ENCODE peak calls at places on chromosomes 1 and 21, in ten cellular contexts. One of them, this sample, is unnamed.

GRCh38 chr1:224052767-224053166 is 61.1 kb upstream of the FBXO28 start:
- DNase-seq in neural progenitor cell: no peak
- DNase-seq in NCI-H774: no peak
- DNase-seq in stimulated activated CD8-positive, alpha-beta memory T cell treated with anti-CD3 and anti-CD28 coated beads, Interleukin-15, amount 100 ng/mL, for 4 hours: no peak
- DNase-seq in activated gamma-delta T cell treated with Interleukin-2 at 50 U/mL for 16 hours: no peak
- DNase-seq in NAMALWA: no peak
- DNase-seq in retina: no peak
- DNase-seq in T-helper 2 cell treated with Interferon-gamma antibody and Interleukin-4, amounts not matched to agents 5 μg/mL and 100 μg/mL, for 36 hours: no peak
- DNase-seq in mesothelial cell of epicardium: no peak
- DNase-seq in IMR-90: peak; percentile 89
- DNase-seq in this sample: no peak

GRCh38 chr1:27346357-27346756 is 4.5 kb downstream of the SYTL1 start:
- DNase-seq in IMR-90: no peak
- DNase-seq in mesothelial cell of epicardium: no peak
- DNase-seq in T-helper 2 cell treated with Interferon-gamma antibody and Interleukin-4, amounts not matched to agents 5 μg/mL and 100 μg/mL, for 36 hours: no peak
- DNase-seq in retina: no peak
- DNase-seq in NAMALWA: no peak
- DNase-seq in stimulated activated CD8-positive, alpha-beta memory T cell treated with anti-CD3 and anti-CD28 coated beads, Interleukin-15, amount 100 ng/mL, for 4 hours: no peak
- DNase-seq in neural progenitor cell: no peak
- DNase-seq in activated gamma-delta T cell treated with Interleukin-2 at 50 U/mL for 16 hours: no peak
- DNase-seq in NCI-H774: no peak
- DNase-seq in this sample: no peak

GRCh38 chr1:179745131-179745611 is 2.1 kb downstream of the FAM163A start:
- DNase-seq in T-helper 2 cell treated with Interferon-gamma antibody and Interleukin-4, amounts not matched to agents 5 μg/mL and 100 μg/mL, for 36 hours: no peak
- DNase-seq in NAMALWA: no peak
- DNase-seq in activated gamma-delta T cell treated with Interleukin-2 at 50 U/mL for 16 hours: no peak
- DNase-seq in stimulated activated CD8-positive, alpha-beta memory T cell treated with anti-CD3 and anti-CD28 coated beads, Interleukin-15, amount 100 ng/mL, for 4 hours: no peak
- DNase-seq in mesothelial cell of epicardium: no peak
- DNase-seq in neural progenitor cell: peak; percentile 7
- DNase-seq in IMR-90: no peak
- DNase-seq in retina: no peak
- DNase-seq in NCI-H774: no peak
- DNase-seq in this sample: no peak

GRCh38 chr1:25562101-25562927 is 18.9 kb downstream of the LDLRAP1 start:
- DNase-seq in NAMALWA: peak; percentile 82
- DNase-seq in IMR-90: no peak
- DNase-seq in T-helper 2 cell treated with Interferon-gamma antibody and Interleukin-4, amounts not matched to agents 5 μg/mL and 100 μg/mL, for 36 hours: peak; percentile 16
- DNase-seq in mesothelial cell of epicardium: no peak
- DNase-seq in retina: no peak
- DNase-seq in neural progenitor cell: no peak
- DNase-seq in activated gamma-delta T cell treated with Interleukin-2 at 50 U/mL for 16 hours: peak; percentile 94
- DNase-seq in stimulated activated CD8-positive, alpha-beta memory T cell treated with anti-CD3 and anti-CD28 coated beads, Interleukin-15, amount 100 ng/mL, for 4 hours: peak; percentile 52
- DNase-seq in NCI-H774: no peak
- DNase-seq in this sample: no peak

GRCh38 chr1:204979306-204979705 is 63.7 kb upstream of the CNTN2 start:
- DNase-seq in mesothelial cell of epicardium: no peak
- DNase-seq in activated gamma-delta T cell treated with Interleukin-2 at 50 U/mL for 16 hours: no peak
- DNase-seq in retina: no peak
- DNase-seq in T-helper 2 cell treated with Interferon-gamma antibody and Interleukin-4, amounts not matched to agents 5 μg/mL and 100 μg/mL, for 36 hours: no peak
- DNase-seq in NCI-H774: no peak
- DNase-seq in neural progenitor cell: no peak
- DNase-seq in IMR-90: no peak
- DNase-seq in NAMALWA: no peak
- DNase-seq in stimulated activated CD8-positive, alpha-beta memory T cell treated with anti-CD3 and anti-CD28 coated beads, Interleukin-15, amount 100 ng/mL, for 4 hours: no peak
- DNase-seq in this sample: no peak

GRCh38 chr1:205191617-205192016 is 19.9 kb downstream of the DSTYK start:
- DNase-seq in activated gamma-delta T cell treated with Interleukin-2 at 50 U/mL for 16 hours: no peak
- DNase-seq in mesothelial cell of epicardium: no peak
- DNase-seq in NCI-H774: no peak
- DNase-seq in IMR-90: no peak
- DNase-seq in stimulated activated CD8-positive, alpha-beta memory T cell treated with anti-CD3 and anti-CD28 coated beads, Interleukin-15, amount 100 ng/mL, for 4 hours: no peak
- DNase-seq in retina: peak; percentile 45
- DNase-seq in NAMALWA: no peak
- DNase-seq in neural progenitor cell: peak; percentile 47
- DNase-seq in T-helper 2 cell treated with Interferon-gamma antibody and Interleukin-4, amounts not matched to agents 5 μg/mL and 100 μg/mL, for 36 hours: no peak
- DNase-seq in this sample: no peak

GRCh38 chr1:92488416-92488815 is 1.7 kb upstream of the GFI1 start:
- DNase-seq in activated gamma-delta T cell treated with Interleukin-2 at 50 U/mL for 16 hours: no peak
- DNase-seq in NAMALWA: no peak
- DNase-seq in mesothelial cell of epicardium: no peak
- DNase-seq in stimulated activated CD8-positive, alpha-beta memory T cell treated with anti-CD3 and anti-CD28 coated beads, Interleukin-15, amount 100 ng/mL, for 4 hours: no peak
- DNase-seq in neural progenitor cell: no peak
- DNase-seq in retina: no peak
- DNase-seq in IMR-90: no peak
- DNase-seq in NCI-H774: no peak
- DNase-seq in T-helper 2 cell treated with Interferon-gamma antibody and Interleukin-4, amounts not matched to agents 5 μg/mL and 100 μg/mL, for 36 hours: no peak
- DNase-seq in this sample: no peak

GRCh38 chr1:91569411-91570104 is 68.9 kb downstream of the CDC7 start:
- DNase-seq in T-helper 2 cell treated with Interferon-gamma antibody and Interleukin-4, amounts not matched to agents 5 μg/mL and 100 μg/mL, for 36 hours: no peak
- DNase-seq in stimulated activated CD8-positive, alpha-beta memory T cell treated with anti-CD3 and anti-CD28 coated beads, Interleukin-15, amount 100 ng/mL, for 4 hours: no peak
- DNase-seq in retina: no peak
- DNase-seq in IMR-90: peak; percentile 93
- DNase-seq in NCI-H774: no peak
- DNase-seq in mesothelial cell of epicardium: no peak
- DNase-seq in activated gamma-delta T cell treated with Interleukin-2 at 50 U/mL for 16 hours: no peak
- DNase-seq in neural progenitor cell: no peak
- DNase-seq in NAMALWA: no peak
- DNase-seq in this sample: no peak

GRCh38 chr1:119012383-119012782 is 24.2 kb upstream of the TBX15 start:
- DNase-seq in activated gamma-delta T cell treated with Interleukin-2 at 50 U/mL for 16 hours: no peak
- DNase-seq in neural progenitor cell: no peak
- DNase-seq in NCI-H774: no peak
- DNase-seq in retina: no peak
- DNase-seq in mesothelial cell of epicardium: no peak
- DNase-seq in NAMALWA: no peak
- DNase-seq in IMR-90: no peak
- DNase-seq in stimulated activated CD8-positive, alpha-beta memory T cell treated with anti-CD3 and anti-CD28 coated beads, Interleukin-15, amount 100 ng/mL, for 4 hours: no peak
- DNase-seq in T-helper 2 cell treated with Interferon-gamma antibody and Interleukin-4, amounts not matched to agents 5 μg/mL and 100 μg/mL, for 36 hours: no peak
- DNase-seq in this sample: no peak

GRCh38 chr21:45562965-45563364 is 20.7 kb upstream of the SLC19A1 start:
- DNase-seq in T-helper 2 cell treated with Interferon-gamma antibody and Interleukin-4, amounts not matched to agents 5 μg/mL and 100 μg/mL, for 36 hours: no peak
- DNase-seq in NAMALWA: no peak
- DNase-seq in mesothelial cell of epicardium: no peak
- DNase-seq in IMR-90: peak; percentile 25
- DNase-seq in stimulated activated CD8-positive, alpha-beta memory T cell treated with anti-CD3 and anti-CD28 coated beads, Interleukin-15, amount 100 ng/mL, for 4 hours: no peak
- DNase-seq in NCI-H774: no peak
- DNase-seq in retina: no peak
- DNase-seq in activated gamma-delta T cell treated with Interleukin-2 at 50 U/mL for 16 hours: no peak
- DNase-seq in neural progenitor cell: no peak
- DNase-seq in this sample: no peak

GRCh38 chr21:16473965-16474364 is 744.2 kb downstream of the USP25 start:
- DNase-seq in NAMALWA: no peak
- DNase-seq in neural progenitor cell: no peak
- DNase-seq in stimulated activated CD8-positive, alpha-beta memory T cell treated with anti-CD3 and anti-CD28 coated beads, Interleukin-15, amount 100 ng/mL, for 4 hours: no peak
- DNase-seq in NCI-H774: no peak
- DNase-seq in T-helper 2 cell treated with Interferon-gamma antibody and Interleukin-4, amounts not matched to agents 5 μg/mL and 100 μg/mL, for 36 hours: no peak
- DNase-seq in IMR-90: peak; percentile 12
- DNase-seq in mesothelial cell of epicardium: no peak
- DNase-seq in activated gamma-delta T cell treated with Interleukin-2 at 50 U/mL for 16 hours: no peak
- DNase-seq in retina: no peak
- DNase-seq in this sample: no peak

GRCh38 chr21:38531610-38532009 is 33.3 kb upstream of the ERG start:
- DNase-seq in NAMALWA: no peak
- DNase-seq in retina: no peak
- DNase-seq in T-helper 2 cell treated with Interferon-gamma antibody and Interleukin-4, amounts not matched to agents 5 μg/mL and 100 μg/mL, for 36 hours: no peak
- DNase-seq in IMR-90: no peak
- DNase-seq in NCI-H774: no peak
- DNase-seq in mesothelial cell of epicardium: no peak
- DNase-seq in neural progenitor cell: no peak
- DNase-seq in stimulated activated CD8-positive, alpha-beta memory T cell treated with anti-CD3 and anti-CD28 coated beads, Interleukin-15, amount 100 ng/mL, for 4 hours: no peak
- DNase-seq in activated gamma-delta T cell treated with Interleukin-2 at 50 U/mL for 16 hours: no peak
- DNase-seq in this sample: no peak

GRCh38 chr1:8818325-8818775 is 910 bp upstream of the RERE start:
- DNase-seq in NAMALWA: peak; percentile 61
- DNase-seq in IMR-90: peak; percentile 82
- DNase-seq in retina: no peak
- DNase-seq in stimulated activated CD8-positive, alpha-beta memory T cell treated with anti-CD3 and anti-CD28 coated beads, Interleukin-15, amount 100 ng/mL, for 4 hours: no peak
- DNase-seq in neural progenitor cell: no peak
- DNase-seq in T-helper 2 cell treated with Interferon-gamma antibody and Interleukin-4, amounts not matched to agents 5 μg/mL and 100 μg/mL, for 36 hours: no peak
- DNase-seq in NCI-H774: no peak
- DNase-seq in mesothelial cell of epicardium: no peak
- DNase-seq in activated gamma-delta T cell treated with Interleukin-2 at 50 U/mL for 16 hours: no peak
- DNase-seq in this sample: peak; percentile 44

GRCh38 chr1:110370827-110371226 is 20.0 kb downstream of the SLC16A4 start:
- DNase-seq in mesothelial cell of epicardium: no peak
- DNase-seq in NAMALWA: no peak
- DNase-seq in retina: no peak
- DNase-seq in neural progenitor cell: no peak
- DNase-seq in T-helper 2 cell treated with Interferon-gamma antibody and Interleukin-4, amounts not matched to agents 5 μg/mL and 100 μg/mL, for 36 hours: peak; percentile 12
- DNase-seq in IMR-90: peak; percentile 77
- DNase-seq in activated gamma-delta T cell treated with Interleukin-2 at 50 U/mL for 16 hours: no peak
- DNase-seq in NCI-H774: no peak
- DNase-seq in stimulated activated CD8-positive, alpha-beta memory T cell treated with anti-CD3 and anti-CD28 coated beads, Interleukin-15, amount 100 ng/mL, for 4 hours: no peak
- DNase-seq in this sample: no peak

GRCh38 chr1:54176621-54177327 is 23.1 kb downstream of the CYB5RL start:
- DNase-seq in stimulated activated CD8-positive, alpha-beta memory T cell treated with anti-CD3 and anti-CD28 coated beads, Interleukin-15, amount 100 ng/mL, for 4 hours: no peak
- DNase-seq in T-helper 2 cell treated with Interferon-gamma antibody and Interleukin-4, amounts not matched to agents 5 μg/mL and 100 μg/mL, for 36 hours: no peak
- DNase-seq in mesothelial cell of epicardium: no peak
- DNase-seq in retina: no peak
- DNase-seq in activated gamma-delta T cell treated with Interleukin-2 at 50 U/mL for 16 hours: no peak
- DNase-seq in IMR-90: no peak
- DNase-seq in neural progenitor cell: no peak
- DNase-seq in NCI-H774: no peak
- DNase-seq in NAMALWA: no peak
- DNase-seq in this sample: no peak

This sample was measured in frontal cortex.